ENCODE peak calls at places on chromosomes 7 and 10, in five cellular contexts. E is lower lobe of right lung, L is astrocyte of the spinal cord, K is right lobe of liver, F is Calu3. A is an unnamed sample.

GRCh38 chr7:1668486-1668931 is 1.6 kb upstream of the ELFN1 start:
- DNase-seq in F (no peak), K (peak), L (no peak), E (peak), A (no peak)

GRCh38 chr10:58341422-58341821 is 6.6 kb downstream of the UBE2D1 start:
- DNase-seq in K (no peak), E (no peak), F (no peak), L (no peak), A (no peak)

GRCh38 chr7:22675436-22675835 is 51.6 kb upstream of the IL6 start:
- DNase-seq in F (no peak), L (no peak), E (no peak), K (no peak), A (no peak)

GRCh38 chr7:100556541-100556940 is 17.2 kb downstream of the SAP25 start:
- DNase-seq in L (peak), F (no peak), E (no peak), K (no peak), A (no peak)

GRCh38 chr7:156950381-156950858 is 908 bp downstream of the NOM1 start:
- DNase-seq in L (peak), K (no peak), E (no peak), F (no peak), A (no peak)

GRCh38 chr10:3186365-3186764 is 13.8 kb upstream of the PITRM1 start:
- DNase-seq in F (no peak), K (no peak), L (no peak), E (no peak), A (no peak)

GRCh38 chr10:110169586-110169985 is 37.8 kb upstream of the MXI1 start:
- DNase-seq in E (no peak), F (no peak), L (no peak), K (no peak), A (no peak)

GRCh38 chr10:66457629-66458028 is 468.2 kb upstream of the LRRTM3 start:
- DNase-seq in L (no peak), E (no peak), F (no peak), K (no peak), A (no peak)

GRCh38 chr7:16431646-16432424 is 10.5 kb upstream of the CRPPA start:
- DNase-seq in L (peak), K (no peak), F (peak), E (no peak), A (no peak)

GRCh38 chr7:95595825-95596182 is 512 bp downstream of the PDK4 start:
- DNase-seq in L (no peak), K (peak), E (no peak), F (no peak), A (no peak)

GRCh38 chr7:2006921-2007381 is 225.8 kb downstream of the MAD1L1 start:
- DNase-seq in K (peak), L (no peak), E (peak), F (no peak), A (peak)

GRCh38 chr7:151891182-151891581 is 14.3 kb upstream of the PRKAG2 start:
- DNase-seq in E (no peak), K (peak), L (no peak), F (no peak), A (no peak)

GRCh38 chr7:21330462-21331178 is 97.3 kb upstream of the SP4 start:
- DNase-seq in K (no peak), E (no peak), L (no peak), F (no peak), A (no peak)

GRCh38 chr7:132865766-132866531 is 215.9 kb downstream of the CHCHD3 start:
- DNase-seq in F (no peak), L (peak), E (no peak), K (no peak), A (no peak)

GRCh38 chr7:6116216-6116615 is 85.0 kb downstream of the ANKRD61 start:
- DNase-seq in F (no peak), K (no peak), E (no peak), L (no peak), A (no peak)

GRCh38 chr10:98168766-98169165 is 34.3 kb downstream of the R3HCC1L start:
- DNase-seq in K (no peak), E (no peak), L (no peak), F (no peak), A (no peak)

GRCh38 chr7:19377611-19378339 is 232.6 kb upstream of the FERD3L start:
- DNase-seq in L (peak), K (no peak), F (no peak), E (no peak), A (no peak)

GRCh38 chr7:105677395-105677701 is 96.1 kb upstream of the EFCAB10 start:
- DNase-seq in E (no peak), K (peak), L (no peak), F (no peak), A (no peak)

GRCh38 chr7:149109969-149110368 is 16.2 kb downstream of the ZNF425 start:
- DNase-seq in E (no peak), L (no peak), F (no peak), K (no peak), A (no peak)

GRCh38 chr10:60573342-60573741 is 183.7 kb upstream of the ANK3 start:
- DNase-seq in E (no peak), K (no peak), F (no peak), L (no peak), A (no peak)

GRCh38 chr7:127731431-127732080 is 79.6 kb downstream of the SND1 start:
- DNase-seq in E (no peak), K (no peak), F (no peak), L (no peak), A (no peak)

GRCh38 chr10:1059902-1060301 is 3.7 kb downstream of the WDR37 start:
- DNase-seq in E (no peak), L (no peak), K (no peak), F (no peak), A (no peak)

GRCh38 chr10:124245806-124246440 is 152.5 kb upstream of the CHST15 start:
- DNase-seq in F (no peak), K (no peak), L (no peak), E (peak), A (no peak)

GRCh38 chr10:100825946-100826660 is 80.7 kb downstream of the PAX2 start:
- DNase-seq in F (no peak), L (no peak), K (peak), E (peak), A (no peak)

GRCh38 chr7:55369427-55369826 is 4.3 kb downstream of the LANCL2 start:
- DNase-seq in K (no peak), E (no peak), F (no peak), L (peak), A (no peak)

GRCh38 chr10:3887885-3888476 is 103.0 kb upstream of the KLF6 start:
- DNase-seq in K (no peak), F (peak), E (no peak), L (peak), A (no peak)

GRCh38 chr7:87624628-87625027 is 3.6 kb upstream of the RUNDC3B start:
- DNase-seq in E (no peak), L (no peak), F (no peak), K (no peak), A (no peak)

GRCh38 chr10:122326806-122327205 is 47.7 kb upstream of the PLEKHA1 start:
- DNase-seq in E (no peak), F (no peak), L (no peak), K (no peak), A (no peak)

GRCh38 chr10:104300736-104301292 is 31.8 kb downstream of the GSTO2 start:
- DNase-seq in E (no peak), K (no peak), L (peak), F (no peak), A (no peak)

GRCh38 chr10:71547841-71548493 is 151.2 kb downstream of the CDH23 start:
- DNase-seq in K (no peak), E (peak), F (no peak), L (peak), A (no peak)

DNA sequence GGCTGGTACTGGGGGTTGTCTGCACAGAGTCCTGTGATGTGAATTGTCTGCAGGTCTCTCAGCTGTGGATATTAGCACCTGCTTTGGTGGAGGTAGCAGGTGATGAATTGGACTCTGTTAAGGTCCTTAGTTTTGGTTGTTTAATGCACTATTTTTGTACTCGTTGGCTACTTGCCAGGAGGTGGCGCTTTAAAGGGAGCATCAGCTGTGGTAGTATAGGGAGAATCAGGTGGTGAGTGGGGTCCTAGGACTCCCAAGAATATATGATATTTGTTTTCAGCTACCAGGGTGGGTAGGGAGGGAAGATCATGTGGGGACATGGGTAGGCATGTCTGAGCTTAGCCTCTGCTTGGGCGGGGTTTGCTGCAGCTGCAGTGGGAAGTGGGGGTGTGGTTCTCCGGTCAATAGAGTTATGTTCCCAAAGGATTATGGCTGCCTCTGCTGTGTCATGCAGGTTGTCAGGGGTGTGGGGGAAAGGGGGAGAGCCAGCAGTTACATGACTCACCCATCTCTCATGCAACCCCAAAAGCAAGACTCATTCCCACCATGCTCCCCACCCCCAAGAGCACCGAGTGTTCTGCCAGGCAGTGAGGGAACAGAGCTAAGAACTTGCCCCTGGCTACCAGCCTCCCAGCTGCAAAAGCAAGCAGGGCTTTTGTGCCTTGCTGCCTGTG is 53.7 kb upstream of the ZNF273 start:
- DNase-seq in E (no peak), F (no peak), K (no peak), L (no peak), A (no peak)
- TF ChIP-seq CTCF in E (no peak), F (no peak), K (no peak), L (no peak), A (no peak)

GRCh38 chr10:25029519-25029918 is 13.1 kb downstream of the THNSL1 start:
- DNase-seq in L (no peak), E (no peak), F (no peak), K (no peak), A (no peak)

GRCh38 chr10:25024528-25024927 is 8.1 kb downstream of the THNSL1 start:
- DNase-seq in L (no peak), F (no peak), E (no peak), K (no peak), A (no peak)

GRCh38 chr10:25028711-25029110 is 12.3 kb downstream of the THNSL1 start:
- DNase-seq in F (no peak), E (no peak), K (no peak), L (no peak), A (no peak)

GRCh38 chr10:25023278-25023677 is 6.9 kb downstream of the THNSL1 start:
- DNase-seq in F (no peak), K (no peak), E (no peak), L (peak), A (no peak)

GRCh38 chr10:25026463-25026862 is 10.1 kb downstream of the THNSL1 start:
- DNase-seq in L (peak), E (no peak), K (no peak), F (no peak), A (no peak)
- TF ChIP-seq CTCF in L (no peak), E (peak), K (peak), F (no peak), A (peak)

GRCh38 chr10:80485410-80486135 is 31.5 kb downstream of the TSPAN14 start:
- DNase-seq in K (no peak), L (no peak), F (no peak), E (no peak), A (no peak)
- TF ChIP-seq CTCF in K (no peak), L (no peak), F (no peak), E (no peak), A (no peak)

DNA sequence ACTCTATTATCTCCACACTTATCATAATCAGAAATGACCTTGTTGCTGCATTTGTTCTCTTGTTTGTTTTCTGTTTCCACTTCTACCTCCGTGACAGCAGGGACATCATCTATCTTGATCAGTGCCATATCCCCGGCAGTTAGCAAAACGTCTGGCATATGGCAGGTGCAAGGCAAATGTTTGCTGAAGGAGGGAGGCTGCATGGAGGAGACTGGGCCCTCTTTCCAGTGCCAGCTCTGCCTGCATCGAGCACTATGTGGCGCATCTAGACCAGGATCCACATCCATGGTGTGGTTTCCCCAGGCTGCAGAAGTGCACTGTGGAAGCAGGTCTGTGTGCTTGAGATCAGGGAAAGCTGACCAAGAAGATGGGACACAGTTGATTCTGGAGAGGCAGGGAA is 181.2 kb downstream of the KCNMA1 start:
- DNase-seq in L (no peak), E (no peak), K (no peak), F (no peak), A (no peak)
- TF ChIP-seq CTCF in L (no peak), E (no peak), K (peak), F (no peak), A (peak)